ENCODE peak calls at places on chromosomes 2 and 18, in four cellular contexts. One of them, this sample, is unnamed.

GRCh38 chr2:191051825-191052778 is 38.1 kb upstream of the STAT1 start:
- DNase-seq in fibroblast of lung: peak
- DNase-seq in GM12865: peak
- DNase-seq in brain microvascular endothelial cell: peak
- DNase-seq in this sample: peak

GRCh38 chr2:31877008-31877407 is 133.8 kb downstream of the MEMO1 start:
- DNase-seq in fibroblast of lung: peak
- DNase-seq in GM12865: no peak
- DNase-seq in brain microvascular endothelial cell: peak
- DNase-seq in this sample: peak

GRCh38 chr2:203786912-203787311 is 80.5 kb downstream of the CD28 start:
- DNase-seq in fibroblast of lung: peak
- DNase-seq in GM12865: no peak
- DNase-seq in brain microvascular endothelial cell: no peak
- DNase-seq in this sample: no peak

GRCh38 chr2:178865537-178865936 is 58.3 kb upstream of the TTN start:
- DNase-seq in fibroblast of lung: peak
- DNase-seq in GM12865: no peak
- DNase-seq in brain microvascular endothelial cell: no peak
- DNase-seq in this sample: no peak

GRCh38 chr2:128638311-128638710 is 319.6 kb upstream of the HS6ST1 start:
- DNase-seq in fibroblast of lung: no peak
- DNase-seq in GM12865: no peak
- DNase-seq in brain microvascular endothelial cell: no peak
- DNase-seq in this sample: no peak

GRCh38 chr18:68662779-68663178 is 52.1 kb downstream of the TMX3 start:
- DNase-seq in fibroblast of lung: peak
- DNase-seq in GM12865: no peak
- DNase-seq in brain microvascular endothelial cell: peak
- DNase-seq in this sample: peak

GRCh38 chr18:41466436-41467160 is 488.4 kb upstream of the PIK3C3 start:
- DNase-seq in fibroblast of lung: no peak
- DNase-seq in GM12865: no peak
- DNase-seq in brain microvascular endothelial cell: no peak
- DNase-seq in this sample: no peak

GRCh38 chr2:75595541-75596395 is 35.0 kb upstream of the EVA1A start:
- DNase-seq in fibroblast of lung: peak
- DNase-seq in GM12865: no peak
- DNase-seq in brain microvascular endothelial cell: peak
- DNase-seq in this sample: peak

GRCh38 chr18:69257861-69258458 is 142.7 kb upstream of the DOK6 start:
- DNase-seq in fibroblast of lung: peak
- DNase-seq in GM12865: no peak
- DNase-seq in brain microvascular endothelial cell: peak
- DNase-seq in this sample: peak

GRCh38 chr2:30662268-30663131 is 144.7 kb downstream of the CAPN13 start:
- DNase-seq in fibroblast of lung: peak
- DNase-seq in GM12865: no peak
- DNase-seq in brain microvascular endothelial cell: peak
- DNase-seq in this sample: no peak

GRCh38 chr18:78074400-78075020 is 824.9 kb downstream of the GALR1 start:
- DNase-seq in fibroblast of lung: no peak
- DNase-seq in GM12865: no peak
- DNase-seq in brain microvascular endothelial cell: no peak
- DNase-seq in this sample: no peak

GRCh38 chr2:111121873-111122630 is 1.3 kb downstream of the BCL2L11 start:
- DNase-seq in fibroblast of lung: peak
- DNase-seq in GM12865: peak
- DNase-seq in brain microvascular endothelial cell: peak
- DNase-seq in this sample: peak

GRCh38 chr2:8987413-8987812 is 16.1 kb downstream of the MBOAT2 start:
- DNase-seq in fibroblast of lung: peak
- DNase-seq in GM12865: no peak
- DNase-seq in brain microvascular endothelial cell: no peak
- DNase-seq in this sample: no peak

DNA sequence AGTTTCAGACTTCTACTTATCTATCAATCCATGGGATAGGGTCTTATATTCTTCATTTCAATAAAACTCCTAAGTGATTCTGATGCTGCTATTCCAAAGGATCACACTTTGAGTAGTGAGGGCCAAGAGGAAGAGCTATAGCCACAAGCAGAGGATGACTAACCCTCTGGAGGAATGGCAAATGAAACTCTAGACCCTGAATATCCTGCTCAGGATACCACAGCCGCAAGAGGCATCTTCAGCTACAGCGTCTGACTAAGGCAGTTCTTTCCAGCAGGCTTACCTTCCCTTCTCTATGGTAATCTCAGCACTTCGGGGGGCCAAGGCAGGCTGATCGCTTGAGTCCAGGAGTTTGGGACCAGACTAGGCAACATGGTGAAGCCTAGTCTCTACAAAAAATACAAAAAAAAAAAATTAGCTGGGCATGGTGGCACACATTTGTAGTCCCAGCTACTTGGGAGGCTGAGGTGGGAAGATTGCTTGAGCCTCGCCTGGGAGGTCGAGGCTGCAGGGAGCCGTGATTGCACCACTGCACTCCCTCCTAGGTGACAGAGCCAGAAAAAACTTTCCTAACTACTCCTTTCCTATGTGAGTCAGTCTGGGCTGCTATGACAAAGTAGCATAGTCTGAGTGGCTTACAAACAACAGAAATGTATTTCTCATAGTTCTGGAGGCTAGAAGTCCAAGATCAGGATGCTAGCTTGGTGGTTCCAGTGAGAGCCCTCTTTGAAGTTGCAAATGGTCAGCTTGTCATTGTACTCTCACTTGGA is 371.9 kb downstream of the IRS1 start:
- DNase-seq in fibroblast of lung: peak
- DNase-seq in GM12865: no peak
- DNase-seq in brain microvascular endothelial cell: peak
- DNase-seq in this sample: peak
- TF ChIP-seq CTCF in fibroblast of lung: no peak
- TF ChIP-seq CTCF in GM12865: no peak
- TF ChIP-seq CTCF in brain microvascular endothelial cell: peak
- TF ChIP-seq CTCF in this sample: no peak

GRCh38 chr2:11129598-11130449 is 25.4 kb upstream of the SLC66A3 start:
- DNase-seq in fibroblast of lung: no peak
- DNase-seq in GM12865: peak
- DNase-seq in brain microvascular endothelial cell: no peak
- DNase-seq in this sample: no peak
- TF ChIP-seq CTCF in fibroblast of lung: no peak
- TF ChIP-seq CTCF in GM12865: peak
- TF ChIP-seq CTCF in brain microvascular endothelial cell: peak
- TF ChIP-seq CTCF in this sample: peak

GRCh38 chr2:43278683-43279220 is 52.3 kb upstream of the ZFP36L2 start:
- DNase-seq in fibroblast of lung: no peak
- DNase-seq in GM12865: no peak
- DNase-seq in brain microvascular endothelial cell: no peak
- DNase-seq in this sample: no peak

GRCh38 chr2:43276962-43277383 is 50.6 kb upstream of the ZFP36L2 start:
- DNase-seq in fibroblast of lung: no peak
- DNase-seq in GM12865: no peak
- DNase-seq in brain microvascular endothelial cell: no peak
- DNase-seq in this sample: peak

GRCh38 chr2:43276517-43276931 is 50.1 kb upstream of the ZFP36L2 start:
- DNase-seq in fibroblast of lung: no peak
- DNase-seq in GM12865: no peak
- DNase-seq in brain microvascular endothelial cell: no peak
- DNase-seq in this sample: no peak

GRCh38 chr2:43280994-43281393 is 54.6 kb upstream of the ZFP36L2 start:
- DNase-seq in fibroblast of lung: no peak
- DNase-seq in GM12865: peak
- DNase-seq in brain microvascular endothelial cell: no peak
- DNase-seq in this sample: no peak

GRCh38 chr2:43279317-43279840 is 53.0 kb upstream of the ZFP36L2 start:
- DNase-seq in fibroblast of lung: no peak
- DNase-seq in GM12865: no peak
- DNase-seq in brain microvascular endothelial cell: no peak
- DNase-seq in this sample: no peak
- TF ChIP-seq CTCF in fibroblast of lung: no peak
- TF ChIP-seq CTCF in GM12865: no peak
- TF ChIP-seq CTCF in brain microvascular endothelial cell: no peak
- TF ChIP-seq CTCF in this sample: no peak

GRCh38 chr2:104736026-104736425 is 117.9 kb upstream of the POU3F3 start:
- DNase-seq in fibroblast of lung: no peak
- DNase-seq in GM12865: no peak
- DNase-seq in brain microvascular endothelial cell: no peak
- DNase-seq in this sample: no peak

GRCh38 chr2:104734937-104735586 is 118.9 kb upstream of the POU3F3 start:
- DNase-seq in fibroblast of lung: no peak
- DNase-seq in GM12865: peak
- DNase-seq in brain microvascular endothelial cell: no peak
- DNase-seq in this sample: no peak

GRCh38 chr2:104733544-104733943 is 120.4 kb upstream of the POU3F3 start:
- DNase-seq in fibroblast of lung: no peak
- DNase-seq in GM12865: peak
- DNase-seq in brain microvascular endothelial cell: no peak
- DNase-seq in this sample: no peak
- TF ChIP-seq CTCF in fibroblast of lung: no peak
- TF ChIP-seq CTCF in GM12865: peak
- TF ChIP-seq CTCF in brain microvascular endothelial cell: peak
- TF ChIP-seq CTCF in this sample: peak